ENCODE peak calls at places on chromosomes 3 and 15, in eight cellular contexts. One of them, this sample, is unnamed. For H3K27me3, the result is how much of the 10 kb centered on the place peaks cover.

GRCh38 chr3:63911901-63912767 is at the start of gene SCAANT1:
- DNase-seq in IMR-90: peak
- DNase-seq in K562: peak
- DNase-seq in adrenal gland: peak
- DNase-seq in AG04450: peak
- DNase-seq in bronchial epithelial cell: peak
- DNase-seq in lung: peak
- DNase-seq in GM12878: no peak
- DNase-seq in this sample: peak

GRCh38 chr3:160287666-160288065 is 62.4 kb downstream of the C3orf80 start:
- DNase-seq in IMR-90: no peak
- DNase-seq in K562: no peak
- DNase-seq in GM12878: no peak
- DNase-seq in bronchial epithelial cell: no peak
- DNase-seq in lung: no peak
- DNase-seq in AG04450: no peak
- DNase-seq in adrenal gland: no peak
- DNase-seq in this sample: no peak

GRCh38 chr3:186783731-186784515 is 546 bp downstream of the EIF4A2 start:
- DNase-seq in K562: peak
- DNase-seq in IMR-90: peak
- DNase-seq in AG04450: no peak
- DNase-seq in bronchial epithelial cell: peak
- DNase-seq in adrenal gland: peak
- DNase-seq in lung: peak
- DNase-seq in GM12878: no peak
- DNase-seq in this sample: peak

GRCh38 chr3:129688310-129688895 is 81.9 kb upstream of the PLXND1 start:
- DNase-seq in lung: no peak
- DNase-seq in AG04450: no peak
- DNase-seq in K562: no peak
- DNase-seq in GM12878: no peak
- DNase-seq in IMR-90: peak
- DNase-seq in adrenal gland: peak
- DNase-seq in bronchial epithelial cell: no peak
- DNase-seq in this sample: no peak

GRCh38 chr15:95174281-95174680 is 942.9 kb downstream of the MCTP2 start:
- DNase-seq in IMR-90: peak
- DNase-seq in AG04450: no peak
- DNase-seq in lung: no peak
- DNase-seq in adrenal gland: no peak
- DNase-seq in GM12878: no peak
- DNase-seq in K562: no peak
- DNase-seq in bronchial epithelial cell: no peak
- DNase-seq in this sample: no peak

GRCh38 chr3:73813291-73813977 is 188.7 kb upstream of the PDZRN3 start:
- DNase-seq in K562: no peak
- DNase-seq in AG04450: no peak
- DNase-seq in IMR-90: no peak
- DNase-seq in lung: no peak
- DNase-seq in adrenal gland: no peak
- DNase-seq in GM12878: no peak
- DNase-seq in bronchial epithelial cell: no peak
- DNase-seq in this sample: no peak

GRCh38 chr3:16192176-16192811 is 17.8 kb downstream of the GALNT15 start:
- DNase-seq in IMR-90: no peak
- DNase-seq in bronchial epithelial cell: no peak
- DNase-seq in GM12878: no peak
- DNase-seq in adrenal gland: no peak
- DNase-seq in AG04450: no peak
- DNase-seq in lung: no peak
- DNase-seq in K562: no peak
- DNase-seq in this sample: no peak

GRCh38 chr3:11551019-11551418 is 92.7 kb downstream of the VGLL4 start:
- DNase-seq in lung: no peak
- DNase-seq in bronchial epithelial cell: no peak
- DNase-seq in adrenal gland: no peak
- DNase-seq in IMR-90: no peak
- DNase-seq in K562: no peak
- DNase-seq in GM12878: no peak
- DNase-seq in AG04450: no peak
- DNase-seq in this sample: no peak

GRCh38 chr3:10646531-10647335 is 141.3 kb upstream of the ATP2B2 start:
- DNase-seq in K562: no peak
- DNase-seq in lung: no peak
- DNase-seq in IMR-90: no peak
- DNase-seq in GM12878: no peak
- DNase-seq in AG04450: no peak
- DNase-seq in bronchial epithelial cell: no peak
- DNase-seq in adrenal gland: no peak
- DNase-seq in this sample: no peak

GRCh38 chr3:41224120-41224806 is 25.0 kb downstream of the CTNNB1 start:
- DNase-seq in K562: no peak
- DNase-seq in IMR-90: peak
- DNase-seq in bronchial epithelial cell: peak
- DNase-seq in AG04450: peak
- DNase-seq in GM12878: no peak
- DNase-seq in adrenal gland: peak
- DNase-seq in lung: no peak
- DNase-seq in this sample: no peak

GRCh38 chr3:8507496-8507895 is 5.9 kb downstream of the LMCD1 start:
- DNase-seq in K562: no peak
- DNase-seq in IMR-90: no peak
- DNase-seq in adrenal gland: no peak
- DNase-seq in lung: no peak
- DNase-seq in AG04450: no peak
- DNase-seq in GM12878: no peak
- DNase-seq in bronchial epithelial cell: no peak
- DNase-seq in this sample: peak

GRCh38 chr15:64092864-64093626 is 593 bp downstream of the CIAO2A start:
- DNase-seq in bronchial epithelial cell: no peak
- DNase-seq in AG04450: no peak
- DNase-seq in IMR-90: peak
- DNase-seq in GM12878: no peak
- DNase-seq in K562: peak
- DNase-seq in adrenal gland: peak
- DNase-seq in lung: peak
- DNase-seq in this sample: no peak

GRCh38 chr3:130839815-130840214 is 54.1 kb upstream of the ATP2C1 start:
- DNase-seq in adrenal gland: no peak
- DNase-seq in K562: no peak
- DNase-seq in GM12878: no peak
- DNase-seq in bronchial epithelial cell: no peak
- DNase-seq in IMR-90: no peak
- DNase-seq in lung: no peak
- DNase-seq in AG04450: no peak
- DNase-seq in this sample: no peak

GRCh38 chr3:66121288-66121687 is 82.6 kb upstream of the MAGI1 start:
- DNase-seq in IMR-90: peak
- DNase-seq in lung: no peak
- DNase-seq in bronchial epithelial cell: peak
- DNase-seq in K562: no peak
- DNase-seq in AG04450: peak
- DNase-seq in adrenal gland: no peak
- DNase-seq in GM12878: no peak
- DNase-seq in this sample: no peak

GRCh38 chr3:154971341-154971740 is 108.8 kb upstream of the MME start:
- DNase-seq in GM12878: no peak
- DNase-seq in bronchial epithelial cell: no peak
- DNase-seq in lung: no peak
- DNase-seq in adrenal gland: no peak
- DNase-seq in AG04450: no peak
- DNase-seq in K562: no peak
- DNase-seq in IMR-90: peak
- DNase-seq in this sample: no peak

GRCh38 chr3:50246517-50246954 is 10.5 kb downstream of the GNAI2 start:
- DNase-seq in adrenal gland: peak
- DNase-seq in bronchial epithelial cell: peak
- DNase-seq in K562: peak
- DNase-seq in AG04450: no peak
- DNase-seq in IMR-90: peak
- DNase-seq in GM12878: no peak
- DNase-seq in lung: no peak
- DNase-seq in this sample: no peak

GRCh38 chr3:147906275-147906674 is 497.1 kb downstream of the ZIC1 start:
- DNase-seq in GM12878: no peak
- DNase-seq in IMR-90: peak
- DNase-seq in AG04450: no peak
- DNase-seq in lung: no peak
- DNase-seq in K562: no peak
- DNase-seq in adrenal gland: no peak
- DNase-seq in bronchial epithelial cell: peak
- DNase-seq in this sample: no peak

GRCh38 chr15:31484369-31484951 is 157.8 kb downstream of the KLF13 start:
- DNase-seq in adrenal gland: peak
- DNase-seq in lung: no peak
- DNase-seq in K562: no peak
- DNase-seq in AG04450: no peak
- DNase-seq in IMR-90: no peak
- DNase-seq in bronchial epithelial cell: no peak
- DNase-seq in GM12878: no peak
- DNase-seq in this sample: no peak

GRCh38 chr15:51048308-51048707 is 46.4 kb downstream of the TNFAIP8L3 start:
- DNase-seq in bronchial epithelial cell: no peak
- DNase-seq in GM12878: no peak
- DNase-seq in IMR-90: no peak
- DNase-seq in adrenal gland: no peak
- DNase-seq in lung: no peak
- DNase-seq in K562: no peak
- DNase-seq in AG04450: no peak
- DNase-seq in this sample: no peak

GRCh38 chr15:96585634-96586386 is 255.3 kb downstream of the NR2F2 start:
- DNase-seq in IMR-90: peak
- DNase-seq in adrenal gland: no peak
- DNase-seq in bronchial epithelial cell: peak
- DNase-seq in lung: no peak
- DNase-seq in AG04450: no peak
- DNase-seq in K562: peak
- DNase-seq in GM12878: no peak
- DNase-seq in this sample: no peak

GRCh38 chr3:61343543-61343942 is 92.3 kb upstream of the FHIT start:
- DNase-seq in AG04450: no peak
- DNase-seq in bronchial epithelial cell: no peak
- DNase-seq in K562: no peak
- DNase-seq in IMR-90: no peak
- DNase-seq in GM12878: no peak
- DNase-seq in lung: no peak
- DNase-seq in adrenal gland: no peak
- DNase-seq in this sample: no peak

DNA sequence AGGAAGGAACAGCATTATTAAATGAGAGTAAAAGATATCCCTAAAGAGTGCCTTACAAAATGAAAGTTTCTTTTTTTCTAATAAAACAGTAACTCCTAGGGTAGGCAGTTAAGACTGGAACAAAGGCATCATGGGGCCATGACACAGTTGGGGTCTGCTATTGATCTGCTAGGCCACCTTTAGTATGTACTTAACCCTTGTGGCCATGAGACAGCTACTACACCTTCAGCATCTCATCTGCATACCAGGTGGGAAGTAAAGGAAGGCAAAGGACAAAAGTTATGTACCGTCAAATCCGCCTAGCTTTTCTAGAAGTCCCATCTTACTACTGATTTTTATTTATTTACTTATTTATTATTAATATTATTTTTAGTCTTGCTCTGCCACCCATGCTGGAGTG is 93.8 kb upstream of the FHIT start:
- DNase-seq in adrenal gland: no peak
- DNase-seq in lung: no peak
- DNase-seq in IMR-90: no peak
- DNase-seq in K562: no peak
- DNase-seq in GM12878: no peak
- DNase-seq in bronchial epithelial cell: no peak
- DNase-seq in AG04450: no peak
- DNase-seq in this sample: no peak
- TF ChIP-seq CTCF in adrenal gland: no peak
- TF ChIP-seq CTCF in lung: no peak
- TF ChIP-seq CTCF in IMR-90: no peak
- TF ChIP-seq CTCF in K562: no peak
- TF ChIP-seq CTCF in GM12878: no peak
- TF ChIP-seq CTCF in bronchial epithelial cell: no peak
- TF ChIP-seq CTCF in AG04450: no peak
- TF ChIP-seq CTCF in this sample: no peak

GRCh38 chr3:72655151-72655551 is 193.1 kb downstream of the SHQ1 start:
- DNase-seq in lung: no peak
- DNase-seq in K562: no peak
- DNase-seq in AG04450: no peak
- DNase-seq in IMR-90: no peak
- DNase-seq in GM12878: no peak
- DNase-seq in adrenal gland: no peak
- DNase-seq in bronchial epithelial cell: no peak
- DNase-seq in this sample: no peak
- H3K4me3 ChIP-seq in lung: no peak
- H3K4me3 ChIP-seq in K562: no peak
- H3K4me3 ChIP-seq in AG04450: no peak
- H3K4me3 ChIP-seq in IMR-90: no peak
- H3K4me3 ChIP-seq in GM12878: no peak
- H3K4me3 ChIP-seq in adrenal gland: no peak
- H3K4me3 ChIP-seq in bronchial epithelial cell: no peak
- H3K4me3 ChIP-seq in this sample: no peak

DNA sequence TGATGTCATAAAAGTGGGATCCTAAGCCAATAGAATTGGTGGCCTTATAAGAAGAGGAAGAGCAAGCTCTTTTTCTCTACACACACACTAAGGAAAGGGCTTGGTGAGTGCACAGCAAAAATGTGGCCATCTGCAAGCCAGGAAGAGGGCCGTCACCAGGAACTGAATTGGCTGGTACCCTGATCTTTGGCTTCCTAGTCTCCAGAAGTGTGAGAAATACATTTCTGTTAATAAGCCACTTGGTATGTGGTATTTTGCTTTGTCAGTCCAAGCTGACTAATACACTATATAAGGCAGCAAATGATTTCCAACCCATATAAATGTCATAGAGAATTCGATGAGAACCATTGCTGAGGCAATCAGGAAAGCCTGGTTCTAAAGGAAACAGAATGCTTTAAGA is 816.3 kb upstream of the SEMA6D start:
- DNase-seq in K562: no peak
- DNase-seq in lung: no peak
- DNase-seq in GM12878: no peak
- DNase-seq in AG04450: no peak
- DNase-seq in bronchial epithelial cell: peak
- DNase-seq in adrenal gland: no peak
- DNase-seq in IMR-90: no peak
- DNase-seq in this sample: no peak
- H3K27me3 ChIP-seq in K562: under half
- H3K27me3 ChIP-seq in lung: under half
- H3K27me3 ChIP-seq in GM12878: under half
- H3K27me3 ChIP-seq in AG04450: under half
- H3K27me3 ChIP-seq in bronchial epithelial cell: under half
- H3K27me3 ChIP-seq in adrenal gland: under half
- H3K27me3 ChIP-seq in IMR-90: under half
- H3K27me3 ChIP-seq in this sample: under half

DNA sequence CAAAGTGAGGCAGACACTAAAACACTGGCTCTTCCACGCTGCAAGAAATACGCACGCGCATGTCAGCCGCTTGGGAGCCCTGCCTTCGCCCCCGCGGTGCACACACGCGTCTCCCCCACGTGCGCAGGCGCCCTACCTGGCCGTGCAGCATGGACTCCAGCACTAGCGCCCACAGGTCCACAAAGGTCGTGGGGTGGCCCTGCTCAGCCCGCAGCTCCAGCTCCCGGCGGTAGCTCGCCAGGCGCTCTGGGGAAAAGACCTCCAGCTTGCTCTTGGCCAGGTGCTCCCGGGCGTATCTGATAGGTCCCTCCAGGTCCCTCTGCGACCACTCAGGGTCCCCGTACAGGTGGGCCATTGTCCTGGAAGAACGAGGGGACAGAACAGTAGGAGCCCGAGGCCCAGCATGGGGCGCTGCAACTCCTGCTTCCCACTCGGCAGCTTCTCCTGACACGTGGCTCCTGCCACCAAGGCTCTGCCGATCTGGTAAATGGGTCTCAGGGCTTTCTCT is 14.9 kb downstream of the PLA2G4D start:
- DNase-seq in K562: peak
- DNase-seq in IMR-90: no peak
- DNase-seq in bronchial epithelial cell: no peak
- DNase-seq in GM12878: no peak
- DNase-seq in adrenal gland: no peak
- DNase-seq in AG04450: no peak
- DNase-seq in lung: no peak
- DNase-seq in this sample: no peak
- TF ChIP-seq CTCF in K562: no peak
- TF ChIP-seq CTCF in IMR-90: no peak
- TF ChIP-seq CTCF in bronchial epithelial cell: no peak
- TF ChIP-seq CTCF in GM12878: no peak
- TF ChIP-seq CTCF in adrenal gland: no peak
- TF ChIP-seq CTCF in AG04450: no peak
- TF ChIP-seq CTCF in lung: no peak
- TF ChIP-seq CTCF in this sample: no peak